ENCODE peak calls at places on chromosomes 5 and 9, in seven cellular contexts. One of them, this sample, is unnamed.

GRCh38 chr5:16869821-16870796 is 66.0 kb downstream of the MYO10 start:
- DNase-seq in omental fat pad: no peak
- DNase-seq in sigmoid colon: no peak
- DNase-seq in cardiac muscle cell: no peak
- DNase-seq in fibroblast of the aortic adventitia: peak
- DNase-seq in A549: peak
- DNase-seq in body of pancreas: no peak
- DNase-seq in this sample: peak

GRCh38 chr9:9170735-9171134 is 1371.2 kb upstream of the DMAC1 start:
- DNase-seq in fibroblast of the aortic adventitia: no peak
- DNase-seq in sigmoid colon: no peak
- DNase-seq in A549: no peak
- DNase-seq in body of pancreas: no peak
- DNase-seq in omental fat pad: no peak
- DNase-seq in cardiac muscle cell: no peak
- DNase-seq in this sample: no peak

GRCh38 chr5:172421-172820 is 18.9 kb upstream of the LRRC14B start:
- DNase-seq in fibroblast of the aortic adventitia: no peak
- DNase-seq in body of pancreas: no peak
- DNase-seq in sigmoid colon: peak
- DNase-seq in cardiac muscle cell: no peak
- DNase-seq in omental fat pad: no peak
- DNase-seq in A549: no peak
- DNase-seq in this sample: no peak

GRCh38 chr5:153594785-153595184 is 104.3 kb downstream of the GRIA1 start:
- DNase-seq in fibroblast of the aortic adventitia: no peak
- DNase-seq in sigmoid colon: no peak
- DNase-seq in body of pancreas: no peak
- DNase-seq in cardiac muscle cell: no peak
- DNase-seq in A549: no peak
- DNase-seq in omental fat pad: no peak
- DNase-seq in this sample: no peak

GRCh38 chr5:54760182-54760935 is 225.0 kb downstream of the ESM1 start:
- DNase-seq in A549: no peak
- DNase-seq in body of pancreas: no peak
- DNase-seq in sigmoid colon: no peak
- DNase-seq in cardiac muscle cell: peak
- DNase-seq in omental fat pad: no peak
- DNase-seq in fibroblast of the aortic adventitia: no peak
- DNase-seq in this sample: no peak

GRCh38 chr5:6750142-6750840 is 37.1 kb downstream of the TENT4A start:
- DNase-seq in A549: no peak
- DNase-seq in cardiac muscle cell: no peak
- DNase-seq in fibroblast of the aortic adventitia: no peak
- DNase-seq in omental fat pad: no peak
- DNase-seq in body of pancreas: no peak
- DNase-seq in sigmoid colon: peak
- DNase-seq in this sample: no peak

GRCh38 chr5:14062178-14062577 is 81.0 kb upstream of the TRIO start:
- DNase-seq in A549: no peak
- DNase-seq in sigmoid colon: no peak
- DNase-seq in omental fat pad: no peak
- DNase-seq in body of pancreas: no peak
- DNase-seq in fibroblast of the aortic adventitia: peak
- DNase-seq in cardiac muscle cell: no peak
- DNase-seq in this sample: no peak

GRCh38 chr9:121613009-121613766 is 38.2 kb upstream of the DAB2IP start:
- DNase-seq in omental fat pad: no peak
- DNase-seq in sigmoid colon: no peak
- DNase-seq in body of pancreas: no peak
- DNase-seq in fibroblast of the aortic adventitia: no peak
- DNase-seq in A549: no peak
- DNase-seq in cardiac muscle cell: no peak
- DNase-seq in this sample: no peak

GRCh38 chr9:132187006-132187760 is 25.3 kb downstream of the NTNG2 start:
- DNase-seq in sigmoid colon: no peak
- DNase-seq in fibroblast of the aortic adventitia: no peak
- DNase-seq in omental fat pad: no peak
- DNase-seq in cardiac muscle cell: no peak
- DNase-seq in body of pancreas: no peak
- DNase-seq in A549: no peak
- DNase-seq in this sample: no peak

GRCh38 chr5:176364765-176365662 is at the start of gene ARL10:
- DNase-seq in cardiac muscle cell: peak
- DNase-seq in body of pancreas: peak
- DNase-seq in fibroblast of the aortic adventitia: peak
- DNase-seq in sigmoid colon: no peak
- DNase-seq in omental fat pad: no peak
- DNase-seq in A549: no peak
- DNase-seq in this sample: no peak

GRCh38 chr5:83306572-83307241 is 164.8 kb upstream of the VCAN start:
- DNase-seq in fibroblast of the aortic adventitia: peak
- DNase-seq in omental fat pad: no peak
- DNase-seq in cardiac muscle cell: peak
- DNase-seq in A549: no peak
- DNase-seq in body of pancreas: peak
- DNase-seq in sigmoid colon: peak
- DNase-seq in this sample: no peak

GRCh38 chr5:56310711-56311204 is 77.6 kb upstream of the ANKRD55 start:
- DNase-seq in A549: no peak
- DNase-seq in omental fat pad: no peak
- DNase-seq in sigmoid colon: no peak
- DNase-seq in body of pancreas: no peak
- DNase-seq in fibroblast of the aortic adventitia: peak
- DNase-seq in cardiac muscle cell: peak
- DNase-seq in this sample: no peak

GRCh38 chr9:124389146-124389939 is 25.9 kb downstream of the PSMB7 start:
- DNase-seq in cardiac muscle cell: no peak
- DNase-seq in fibroblast of the aortic adventitia: no peak
- DNase-seq in sigmoid colon: no peak
- DNase-seq in A549: no peak
- DNase-seq in omental fat pad: no peak
- DNase-seq in body of pancreas: peak
- DNase-seq in this sample: no peak
- TF ChIP-seq CTCF in cardiac muscle cell: no peak
- TF ChIP-seq CTCF in fibroblast of the aortic adventitia: no peak
- TF ChIP-seq CTCF in sigmoid colon: no peak
- TF ChIP-seq CTCF in A549: no peak
- TF ChIP-seq CTCF in omental fat pad: no peak
- TF ChIP-seq CTCF in body of pancreas: no peak
- TF ChIP-seq CTCF in this sample: no peak

DNA sequence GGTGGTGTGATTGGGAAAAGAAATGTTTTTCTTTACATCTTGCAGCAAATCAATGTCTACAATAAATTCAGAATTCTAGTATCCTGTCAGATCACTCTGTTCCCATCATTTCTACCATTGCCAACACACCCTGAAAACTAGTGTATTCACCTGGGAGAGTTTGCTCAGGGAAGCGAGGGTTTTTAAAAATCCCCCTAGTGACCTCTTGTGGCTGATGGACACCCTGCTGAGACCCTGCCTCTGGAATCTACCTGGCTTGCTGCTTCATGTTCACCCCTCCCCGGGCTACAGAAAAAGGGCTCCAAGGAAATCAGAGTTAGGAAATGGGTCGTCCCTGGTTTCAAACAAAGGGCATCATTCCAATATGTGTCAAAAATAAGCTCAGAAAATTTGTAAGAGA is 21.4 kb upstream of the ALDOB start:
- DNase-seq in body of pancreas: no peak
- DNase-seq in fibroblast of the aortic adventitia: no peak
- DNase-seq in A549: no peak
- DNase-seq in omental fat pad: no peak
- DNase-seq in sigmoid colon: no peak
- DNase-seq in cardiac muscle cell: no peak
- DNase-seq in this sample: no peak
- TF ChIP-seq CTCF in body of pancreas: no peak
- TF ChIP-seq CTCF in fibroblast of the aortic adventitia: no peak
- TF ChIP-seq CTCF in A549: no peak
- TF ChIP-seq CTCF in omental fat pad: no peak
- TF ChIP-seq CTCF in sigmoid colon: no peak
- TF ChIP-seq CTCF in cardiac muscle cell: no peak
- TF ChIP-seq CTCF in this sample: no peak

GRCh38 chr5:7762267-7762666 is 88.7 kb downstream of the CFAP90 start:
- DNase-seq in cardiac muscle cell: no peak
- DNase-seq in sigmoid colon: no peak
- DNase-seq in omental fat pad: no peak
- DNase-seq in A549: no peak
- DNase-seq in body of pancreas: no peak
- DNase-seq in fibroblast of the aortic adventitia: no peak
- DNase-seq in this sample: no peak
- TF ChIP-seq CTCF in cardiac muscle cell: no peak
- TF ChIP-seq CTCF in sigmoid colon: no peak
- TF ChIP-seq CTCF in omental fat pad: no peak
- TF ChIP-seq CTCF in A549: no peak
- TF ChIP-seq CTCF in body of pancreas: no peak
- TF ChIP-seq CTCF in fibroblast of the aortic adventitia: no peak
- TF ChIP-seq CTCF in this sample: no peak

DNA sequence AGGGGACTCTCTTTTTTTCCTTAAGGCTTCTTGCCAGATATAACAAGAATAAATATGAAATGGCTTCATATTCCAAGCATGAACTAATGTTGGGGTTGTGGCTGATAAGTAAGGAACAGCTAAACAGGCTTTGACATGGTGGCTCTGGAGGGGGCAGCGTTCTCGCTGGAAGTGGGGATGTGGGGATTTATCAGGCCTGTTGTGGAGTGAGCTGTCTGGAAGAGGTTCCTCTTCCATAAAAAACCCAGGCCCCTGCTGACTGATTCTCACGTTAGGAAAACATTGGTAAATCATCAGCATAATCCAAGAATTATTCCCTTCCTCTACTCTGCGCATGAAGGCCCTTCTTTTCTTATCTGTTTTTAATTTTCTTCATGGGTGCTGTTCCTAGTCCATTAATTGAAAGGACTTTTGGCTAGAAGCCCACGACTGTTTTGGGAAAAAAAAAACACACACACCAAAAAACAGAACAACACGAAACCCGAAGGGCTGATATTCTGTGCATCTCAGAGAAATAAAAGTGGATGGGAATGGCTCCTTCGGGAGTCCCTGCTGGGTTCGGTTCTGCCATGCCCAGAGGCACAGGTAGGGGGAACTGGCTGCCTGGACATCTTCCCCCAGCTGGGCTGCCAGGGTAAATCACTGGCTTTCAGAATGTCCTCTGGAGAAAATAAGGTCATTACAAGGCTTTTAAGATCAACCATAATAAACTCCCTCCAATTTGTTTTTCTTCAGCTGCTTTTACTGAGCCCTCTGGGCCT is 297.0 kb downstream of the SLIT3 start:
- DNase-seq in sigmoid colon: no peak
- DNase-seq in fibroblast of the aortic adventitia: peak
- DNase-seq in body of pancreas: no peak
- DNase-seq in A549: peak
- DNase-seq in omental fat pad: no peak
- DNase-seq in cardiac muscle cell: peak
- DNase-seq in this sample: no peak
- TF ChIP-seq CTCF in sigmoid colon: peak
- TF ChIP-seq CTCF in fibroblast of the aortic adventitia: peak
- TF ChIP-seq CTCF in body of pancreas: no peak
- TF ChIP-seq CTCF in A549: no peak
- TF ChIP-seq CTCF in omental fat pad: no peak
- TF ChIP-seq CTCF in cardiac muscle cell: peak
- TF ChIP-seq CTCF in this sample: no peak

GRCh38 chr5:159316519-159317383 is 13.5 kb downstream of the IL12B start:
- DNase-seq in cardiac muscle cell: peak
- DNase-seq in sigmoid colon: no peak
- DNase-seq in omental fat pad: no peak
- DNase-seq in fibroblast of the aortic adventitia: peak
- DNase-seq in A549: peak
- DNase-seq in body of pancreas: peak
- DNase-seq in this sample: peak
- TF ChIP-seq CTCF in cardiac muscle cell: peak
- TF ChIP-seq CTCF in sigmoid colon: peak
- TF ChIP-seq CTCF in omental fat pad: no peak
- TF ChIP-seq CTCF in fibroblast of the aortic adventitia: peak
- TF ChIP-seq CTCF in A549: peak
- TF ChIP-seq CTCF in body of pancreas: no peak
- TF ChIP-seq CTCF in this sample: peak

GRCh38 chr9:133342083-133342406 is 5.9 kb downstream of the MED22 start:
- DNase-seq in sigmoid colon: no peak
- DNase-seq in fibroblast of the aortic adventitia: no peak
- DNase-seq in omental fat pad: no peak
- DNase-seq in A549: no peak
- DNase-seq in body of pancreas: no peak
- DNase-seq in cardiac muscle cell: no peak
- DNase-seq in this sample: no peak
- TF ChIP-seq CTCF in sigmoid colon: no peak
- TF ChIP-seq CTCF in fibroblast of the aortic adventitia: peak
- TF ChIP-seq CTCF in omental fat pad: no peak
- TF ChIP-seq CTCF in A549: no peak
- TF ChIP-seq CTCF in body of pancreas: no peak
- TF ChIP-seq CTCF in cardiac muscle cell: peak
- TF ChIP-seq CTCF in this sample: no peak